ENCODE peak calls at places on chromosomes 13 and 19, in five cellular contexts. K is mesenchymal stem cell; V is stimulated activated CD8-positive, alpha-beta memory T cell treated with anti-CD3 and anti-CD28 coated beads, Interleukin-12 subunit alpha, Interleukin-12 subunit beta, amount 100 ng/mL, for 4 hours; W is T-cell; Q is cardiac muscle cell. L is an unnamed sample.

GRCh38 chr13:36124236-36124822 is 6.9 kb downstream of the DCLK1 start:
- DNase-seq in K (no peak), Q (peak; percentile 83), W (no peak), V (no peak), L (no peak)

GRCh38 chr19:33819496-33819874 is 22.8 kb downstream of the KCTD15 start:
- DNase-seq in K (no peak), Q (no peak), W (no peak), V (no peak), L (no peak)

GRCh38 chr19:12757544-12758274 is 6.1 kb downstream of the BEST2 start:
- DNase-seq in V (peak; percentile 30), K (peak; percentile 77), W (no peak), Q (peak; percentile 86), L (peak; percentile 95)

GRCh38 chr13:99378985-99379734 is 72.0 kb upstream of the GPR183 start:
- DNase-seq in K (no peak), W (no peak), V (no peak), Q (no peak), L (no peak)

GRCh38 chr13:21657538-21657937 is 13.3 kb upstream of the FGF9 start:
- DNase-seq in W (no peak), V (no peak), Q (peak; percentile 34), K (peak; percentile 71), L (no peak)

GRCh38 chr19:13705928-13706447 is 58.3 kb upstream of the MRI1 start:
- DNase-seq in Q (no peak), V (no peak), K (no peak), W (no peak), L (no peak)

GRCh38 chr19:13980340-13980739 is 25.8 kb downstream of the RFX1 start:
- DNase-seq in K (no peak), Q (no peak), W (no peak), V (no peak), L (peak; percentile 77)

GRCh38 chr13:92716749-92717148 is 509.9 kb upstream of the GPC6 start:
- DNase-seq in V (no peak), W (no peak), K (peak; percentile 31), Q (peak; percentile 55), L (no peak)

GRCh38 chr19:15469513-15470297 is 5.4 kb upstream of the RASAL3 start:
- DNase-seq in V (no peak), Q (peak; percentile 49), K (no peak), W (no peak), L (no peak)

GRCh38 chr13:66803759-66804456 is 426.2 kb downstream of the PCDH9 start:
- DNase-seq in V (no peak), W (no peak), K (peak; percentile 50), Q (no peak), L (no peak)

GRCh38 chr13:25659091-25659502 is 287.3 kb downstream of the ATP8A2 start:
- DNase-seq in Q (no peak), W (no peak), V (no peak), K (no peak), L (no peak)

GRCh38 chr13:30148171-30148754 is 159.1 kb downstream of the KATNAL1 start:
- DNase-seq in W (peak; percentile 68), V (no peak), K (no peak), Q (no peak), L (no peak)

GRCh38 chr19:39828015-39828633 is 5.8 kb downstream of the DYRK1B start:
- DNase-seq in V (no peak), Q (no peak), K (no peak), W (no peak), L (no peak)